ENCODE peak calls at places on chromosome 21, in five cellular contexts. E is sigmoid colon, Q is heart left ventricle, X is IMR-90, Y is stomach. I is an unnamed sample. For H3K4me1, the result is how much of the 10 kb centered on the place peaks cover.

GRCh38 chr21:16891821-16892220 is 621.0 kb upstream of the CXADR start:
- DNase-seq in Q (no peak), E (no peak), X (peak), Y (no peak), I (no peak)

GRCh38 chr21:17674106-17674505 is 61.4 kb upstream of the BTG3 start:
- DNase-seq in Y (no peak), E (no peak), X (no peak), Q (no peak), I (no peak)

GRCh38 chr21:16742116-16742515 is 770.7 kb upstream of the CXADR start:
- DNase-seq in Q (peak), E (peak), Y (no peak), X (no peak), I (no peak)

GRCh38 chr21:23475518-23476189 is 2131.6 kb downstream of the MRPL39 start:
- DNase-seq in Y (no peak), X (no peak), Q (no peak), E (no peak), I (no peak)

GRCh38 chr21:14120091-14120734 is 90.5 kb downstream of the LIPI start:
- DNase-seq in E (no peak), X (peak), Y (peak), Q (no peak), I (no peak)

GRCh38 chr21:35398366-35398982 is 349.4 kb upstream of the RUNX1 start:
- DNase-seq in X (peak), Y (no peak), E (no peak), Q (no peak), I (no peak)

GRCh38 chr21:41519806-41520559 is 12.0 kb upstream of the TMPRSS2 start:
- DNase-seq in Q (no peak), Y (no peak), E (no peak), X (no peak), I (no peak)

GRCh38 chr21:23876925-23877558 is 1730.2 kb downstream of the MRPL39 start:
- DNase-seq in Q (no peak), E (no peak), X (no peak), Y (no peak), I (no peak)

GRCh38 chr21:16193758-16194606 is 464.2 kb downstream of the USP25 start:
- DNase-seq in Q (peak), E (peak), X (peak), Y (peak), I (peak)

GRCh38 chr21:40602105-40602504 is 244.9 kb downstream of the DSCAM start:
- DNase-seq in X (no peak), E (no peak), Y (no peak), Q (no peak), I (peak)

GRCh38 chr21:14686466-14687276 is 140.6 kb upstream of the SAMSN1 start:
- DNase-seq in E (no peak), Q (no peak), X (no peak), Y (no peak), I (no peak)

GRCh38 chr21:19731251-19731650 is 1267.0 kb upstream of the NCAM2 start:
- DNase-seq in Y (no peak), E (no peak), X (no peak), Q (no peak), I (no peak)

GRCh38 chr21:15731243-15731613 is 1.4 kb downstream of the USP25 start:
- DNase-seq in Y (no peak), E (no peak), Q (no peak), X (no peak), I (no peak)

GRCh38 chr21:21247441-21247840 is 249.2 kb downstream of the NCAM2 start:
- DNase-seq in Q (no peak), Y (no peak), E (no peak), X (peak), I (no peak)

GRCh38 chr21:44487831-44488230 is 32.5 kb downstream of the LRRC3 start:
- DNase-seq in Y (no peak), E (no peak), X (peak), Q (no peak), I (no peak)

GRCh38 chr21:31509108-31510017 is 150.1 kb upstream of the SOD1 start:
- DNase-seq in X (no peak), E (no peak), Q (no peak), Y (no peak), I (no peak)

GRCh38 chr21:44911384-44912157 is 9.1 kb downstream of the ITGB2 start:
- DNase-seq in Y (peak), X (no peak), Q (peak), E (peak), I (no peak)

GRCh38 chr21:39317134-39318090 is 4.0 kb upstream of the BRWD1 start:
- DNase-seq in Y (no peak), Q (no peak), E (no peak), X (no peak), I (no peak)

GRCh38 chr21:44337428-44337827 is 1.8 kb downstream of the CFAP410 start:
- DNase-seq in Q (no peak), X (no peak), E (no peak), Y (no peak), I (no peak)

GRCh38 chr21:34280987-34281386 is 82.8 kb upstream of the KCNE2 start:
- DNase-seq in X (no peak), Y (no peak), E (peak), Q (peak), I (no peak)

GRCh38 chr21:32713726-32714125 is 14.1 kb downstream of the SYNJ1 start:
- DNase-seq in E (no peak), X (no peak), Q (no peak), Y (no peak), I (no peak)
- TF ChIP-seq POLR2A in E (no peak), X (no peak), Q (no peak), Y (no peak), I (no peak)

GRCh38 chr21:36703123-36703522 is 4.2 kb downstream of the SIM2 start:
- DNase-seq in E (no peak), Y (no peak), Q (no peak), X (no peak), I (no peak)
- H3K4me1 ChIP-seq in E (under half), Y (half or more), Q (under half), X (under half), I (half or more)

GRCh38 chr21:43269981-43270670 is 101.3 kb downstream of the CRYAA start:
- DNase-seq in Q (peak), X (no peak), Y (no peak), E (no peak), I (no peak)

GRCh38 chr21:43268086-43268803 is 99.4 kb downstream of the CRYAA start:
- DNase-seq in Y (no peak), E (no peak), Q (peak), X (no peak), I (no peak)

GRCh38 chr21:43270800-43271261 is 102.0 kb downstream of the CRYAA start:
- DNase-seq in Y (no peak), Q (peak), X (no peak), E (no peak), I (no peak)

GRCh38 chr21:43268804-43269186 is 100.0 kb downstream of the CRYAA start:
- DNase-seq in X (no peak), Y (no peak), E (no peak), Q (peak), I (no peak)

DNA sequence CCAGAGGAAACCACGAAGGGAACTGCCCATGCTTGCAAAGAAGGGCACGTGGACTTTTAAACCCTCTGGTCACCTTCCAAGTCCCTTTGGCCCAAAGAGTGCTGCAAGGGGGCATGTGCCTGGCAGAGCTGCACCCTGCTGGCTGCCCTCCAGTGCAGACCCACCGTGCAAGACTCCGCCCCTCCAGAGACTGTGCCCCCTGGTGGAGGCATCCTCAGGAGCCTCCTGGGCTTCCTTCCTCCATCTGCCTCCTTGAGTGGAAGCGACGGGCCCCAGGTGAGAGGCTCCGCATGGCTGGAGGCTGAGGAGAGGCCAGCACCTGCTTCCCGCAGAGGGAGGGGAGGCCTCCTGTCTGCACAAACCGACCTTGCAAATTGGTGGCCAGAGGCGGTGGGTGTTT is 100.7 kb downstream of the CRYAA start:
- DNase-seq in Q (peak), E (no peak), X (no peak), Y (no peak), I (no peak)
- TF ChIP-seq CTCF in Q (peak), E (no peak), X (peak), Y (no peak), I (no peak)

GRCh38 chr21:29433366-29434059 is 134.8 kb downstream of the BACH1 start:
- DNase-seq in Y (no peak), X (peak), Q (no peak), E (no peak), I (no peak)
- TF ChIP-seq POLR2A in Y (no peak), X (no peak), Q (no peak), E (no peak), I (no peak)

DNA sequence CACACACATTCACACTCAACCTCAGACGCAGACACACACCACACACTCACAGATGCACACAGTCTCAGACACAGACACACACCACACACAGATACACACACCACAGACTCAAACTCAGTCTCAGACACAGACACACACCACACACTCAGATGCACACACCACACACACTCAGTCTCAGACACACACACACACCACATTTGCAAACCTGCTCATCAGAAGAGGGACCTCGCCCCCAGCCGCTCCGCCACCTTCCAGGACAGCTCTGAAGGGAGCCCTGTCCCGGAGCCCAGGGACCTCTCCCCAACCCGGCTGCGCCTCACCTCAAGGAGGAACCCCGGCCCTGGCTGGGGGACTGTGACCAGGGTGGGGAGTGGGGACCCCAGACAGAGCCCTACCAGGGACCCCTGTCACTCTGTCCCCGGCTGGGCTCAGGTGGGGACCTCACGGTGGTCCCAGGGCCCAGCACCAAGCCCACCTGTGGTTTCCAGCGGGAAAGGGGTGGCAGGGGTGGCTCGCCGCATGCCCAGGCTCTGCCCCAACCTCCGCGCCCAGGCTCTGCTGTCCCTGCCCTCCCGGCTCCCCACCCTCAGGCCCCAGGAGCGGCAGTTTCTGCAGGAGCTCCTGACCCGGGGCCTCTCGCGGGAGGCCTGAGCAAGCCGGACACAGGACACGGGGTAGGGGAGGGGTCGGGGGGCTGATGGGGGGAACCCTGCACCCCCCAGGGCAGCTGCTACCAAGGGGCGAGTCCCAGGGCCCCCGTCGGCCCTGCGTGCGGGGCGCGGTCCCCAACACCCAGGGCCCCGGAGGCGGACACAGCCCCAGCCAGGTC is 701 bp upstream of the COL6A2 start:
- DNase-seq in Y (peak), X (no peak), E (peak), Q (peak), I (peak)
- H3K4me1 ChIP-seq in Y (half or more), X (under half), E (under half), Q (under half), I (under half)

GRCh38 chr21:37644666-37645065 is 271.6 kb downstream of the KCNJ6 start:
- DNase-seq in X (no peak), Y (no peak), E (no peak), Q (no peak), I (no peak)

GRCh38 chr21:37639756-37640155 is 273.2 kb downstream of the DYRK1A start:
- DNase-seq in X (no peak), E (no peak), Q (no peak), Y (no peak), I (no peak)

GRCh38 chr21:37647781-37648180 is 268.5 kb downstream of the KCNJ6 start:
- DNase-seq in Q (no peak), X (no peak), Y (no peak), E (no peak), I (no peak)

GRCh38 chr21:37645848-37646247 is 270.4 kb downstream of the KCNJ6 start:
- DNase-seq in X (no peak), E (no peak), Q (no peak), Y (no peak), I (no peak)

DNA sequence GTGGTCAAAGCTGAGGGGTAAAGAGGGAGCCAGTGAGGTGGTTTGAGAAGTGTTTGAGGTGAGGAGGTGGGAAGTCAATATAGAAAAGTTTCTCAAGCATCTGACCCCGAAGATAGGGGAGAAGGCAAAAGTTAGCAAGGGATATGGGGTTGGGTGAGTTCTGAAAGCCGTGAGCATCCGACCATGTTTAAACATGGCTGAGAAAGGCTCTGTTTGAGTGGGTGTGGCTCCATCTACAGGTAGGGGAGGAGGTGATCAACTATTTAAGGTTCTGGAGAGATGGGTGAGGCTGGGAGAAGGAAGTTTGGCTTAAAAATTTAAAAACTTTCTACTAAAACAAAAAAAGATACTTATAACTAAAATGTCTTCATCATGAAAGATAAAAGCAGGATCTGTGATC is 273.8 kb downstream of the KCNJ6 start:
- DNase-seq in E (no peak), Q (no peak), Y (no peak), X (no peak), I (no peak)
- TF ChIP-seq CTCF in E (no peak), Q (no peak), Y (no peak), X (no peak), I (no peak)

GRCh38 chr21:42834730-42835191 is 44.6 kb downstream of the WDR4 start:
- DNase-seq in X (no peak), Q (no peak), Y (peak), E (peak), I (no peak)

GRCh38 chr21:42835611-42836401 is 43.5 kb downstream of the WDR4 start:
- DNase-seq in Y (peak), X (no peak), E (no peak), Q (no peak), I (no peak)

GRCh38 chr21:42835211-42835610 is 44.1 kb downstream of the WDR4 start:
- DNase-seq in Y (peak), E (no peak), X (no peak), Q (no peak), I (no peak)

GRCh38 chr21:42833439-42833815 is 45.9 kb downstream of the WDR4 start:
- DNase-seq in Y (peak), Q (no peak), E (no peak), X (peak), I (peak)

GRCh38 chr21:42833859-42834729 is 45.2 kb downstream of the WDR4 start:
- DNase-seq in X (no peak), Y (peak), E (peak), Q (no peak), I (peak)
- TF ChIP-seq POLR2A in X (no peak), Y (no peak), E (no peak), Q (no peak), I (no peak)

GRCh38 chr21:28798798-28799197 is 193.9 kb downstream of the LTN1 start:
- DNase-seq in X (peak), E (no peak), Y (no peak), Q (no peak), I (no peak)
- H3K4me1 ChIP-seq in X (under half), E (under half), Y (under half), Q (under half), I (under half)